ENCODE peak calls at places on chromosomes 12 and 14, in five cellular contexts. T is stomach, E is adipocyte, N is pancreas, U is A549. M is an unnamed sample. For H3K4me1, the result is how much of the 10 kb centered on the place peaks cover.

GRCh38 chr14:105201928-105202513 is 20.9 kb upstream of the NUDT14 start:
- DNase-seq in N (no peak), U (no peak), T (no peak), E (no peak), M (no peak)

GRCh38 chr14:53376064-53376463 is 222.9 kb upstream of the DDHD1 start:
- DNase-seq in N (no peak), E (no peak), U (no peak), T (no peak), M (no peak)

GRCh38 chr12:98770230-98770629 is 125.1 kb downstream of the APAF1 start:
- DNase-seq in T (no peak), E (no peak), N (no peak), U (no peak), M (no peak)

GRCh38 chr14:49692895-49693737 is at the start of gene KLHDC1:
- DNase-seq in U (peak), T (peak), N (peak), E (peak), M (peak)

GRCh38 chr12:109716512-109717389 is 3.1 kb downstream of the FAM222A start:
- DNase-seq in E (no peak), T (no peak), U (no peak), N (no peak), M (peak)

GRCh38 chr14:38233218-38233617 is 22.7 kb downstream of the CLEC14A start:
- DNase-seq in T (no peak), N (no peak), E (no peak), U (no peak), M (no peak)

GRCh38 chr14:104303705-104304425 is 165.5 kb downstream of the KIF26A start:
- DNase-seq in N (no peak), U (no peak), E (no peak), T (no peak), M (no peak)

GRCh38 chr14:24262821-24263733 is at the start of gene TGM1:
- DNase-seq in T (no peak), U (no peak), N (no peak), E (no peak), M (no peak)

GRCh38 chr12:55043542-55043941 is 23.8 kb downstream of the NEUROD4 start:
- DNase-seq in T (no peak), U (no peak), E (no peak), N (no peak), M (no peak)

GRCh38 chr12:124053855-124054254 is 80.8 kb downstream of the ZNF664 start:
- DNase-seq in N (no peak), E (peak), U (peak), T (peak), M (no peak)

GRCh38 chr12:17992002-17992656 is 97.9 kb downstream of the RERGL start:
- DNase-seq in E (peak), T (no peak), U (peak), N (no peak), M (no peak)

GRCh38 chr14:58327019-58327418 is 28.7 kb downstream of the ARID4A start:
- DNase-seq in U (no peak), E (no peak), N (no peak), T (no peak), M (no peak)

GRCh38 chr14:23185046-23185445 is 1.6 kb upstream of the SLC7A8 start:
- DNase-seq in N (no peak), T (no peak), E (peak), U (no peak), M (no peak)

GRCh38 chr12:100254876-100255275 is 12.0 kb downstream of the DEPDC4 start:
- DNase-seq in E (no peak), U (no peak), T (no peak), N (no peak), M (no peak)

GRCh38 chr12:3168775-3169221 is 91.6 kb downstream of the TSPAN9 start:
- DNase-seq in N (no peak), E (peak), U (peak), T (no peak), M (no peak)

GRCh38 chr14:67566908-67567307 is 33.2 kb downstream of the PIGH start:
- DNase-seq in U (no peak), N (no peak), E (peak), T (no peak), M (no peak)

GRCh38 chr12:11839093-11839641 is 189.7 kb downstream of the ETV6 start:
- DNase-seq in E (no peak), U (no peak), N (peak), T (no peak), M (peak)

GRCh38 chr12:19223695-19224094 is 94.2 kb downstream of the PLEKHA5 start:
- DNase-seq in N (no peak), T (no peak), U (no peak), E (peak), M (no peak)

DNA sequence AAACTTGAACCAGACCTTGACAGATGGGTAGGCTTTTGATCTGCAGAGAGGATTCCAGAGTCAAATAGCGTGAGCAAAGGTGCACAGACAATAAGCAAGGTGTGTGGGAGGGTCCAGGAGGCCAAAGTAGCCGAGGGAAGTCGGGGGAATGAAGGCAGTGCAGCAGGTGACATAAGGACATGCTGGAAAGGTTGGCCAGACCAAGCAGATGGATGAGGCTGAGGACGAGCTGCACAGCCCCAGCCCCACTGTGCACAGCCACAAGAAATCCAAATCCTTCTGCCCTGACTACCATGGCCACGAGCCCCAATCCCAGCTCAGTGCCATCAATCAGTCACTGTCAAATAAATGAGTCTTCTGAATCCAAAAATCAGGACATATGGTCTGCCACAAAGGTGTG is 5.4 kb downstream of the TTC7B start:
- DNase-seq in U (no peak), N (no peak), T (no peak), E (no peak), M (no peak)
- H3K4me1 ChIP-seq in U (under half), N (under half), T (under half), E (under half), M (half or more)

DNA sequence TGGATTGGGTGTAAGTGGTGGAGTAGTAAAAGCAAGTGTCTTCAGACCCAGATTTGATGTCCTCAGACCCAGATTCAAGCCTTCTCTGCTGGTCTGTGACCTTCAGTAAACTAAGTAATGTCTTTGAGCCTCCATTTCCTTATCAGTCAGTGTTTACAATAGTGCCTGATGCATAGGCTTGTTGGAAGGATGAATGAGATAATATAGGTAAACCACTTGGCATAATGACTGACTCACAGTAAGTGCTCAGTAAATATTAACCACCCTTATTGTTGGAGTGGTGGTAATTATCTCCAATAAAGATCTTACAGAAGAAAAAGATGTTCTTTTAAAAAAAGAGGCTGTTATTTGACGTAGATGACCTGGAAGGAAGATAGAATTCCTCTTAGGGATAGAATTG is 86.2 kb downstream of the IGF1 start:
- DNase-seq in N (no peak), E (no peak), U (no peak), T (no peak), M (no peak)
- H3K4me1 ChIP-seq in N (under half), E (under half), U (under half), T (under half), M (under half)

GRCh38 chr12:50246159-50246865 is 37.0 kb downstream of the LIMA1 start:
- DNase-seq in U (no peak), T (no peak), N (no peak), E (no peak), M (no peak)
- H3K4me1 ChIP-seq in U (half or more), T (under half), N (under half), E (half or more), M (under half)

GRCh38 chr12:49089831-49090773 is 4.5 kb downstream of the DHH start:
- DNase-seq in E (peak), U (no peak), N (no peak), T (peak), M (peak)
- H3K4me1 ChIP-seq in E (under half), U (under half), N (under half), T (half or more), M (under half)